ENCODE peak calls at places on chromosomes 3 and 15, in seven cellular contexts. One of them, this sample, is unnamed.

GRCh38 chr15:66167854-66168253 is 85.7 kb downstream of the MEGF11 start:
- DNase-seq in stomach: no peak
- DNase-seq in sigmoid colon: no peak
- DNase-seq in HepG2: no peak
- DNase-seq in GM23338: no peak
- DNase-seq in SK-N-SH: no peak
- DNase-seq in transverse colon: no peak
- DNase-seq in this sample: no peak

GRCh38 chr3:148366743-148367410 is 330.8 kb upstream of the AGTR1 start:
- DNase-seq in stomach: no peak
- DNase-seq in sigmoid colon: no peak
- DNase-seq in HepG2: no peak
- DNase-seq in GM23338: peak
- DNase-seq in SK-N-SH: peak
- DNase-seq in transverse colon: no peak
- DNase-seq in this sample: no peak

GRCh38 chr3:68972358-68972979 is 40.1 kb upstream of the TAFA4 start:
- DNase-seq in stomach: no peak
- DNase-seq in sigmoid colon: peak
- DNase-seq in HepG2: peak
- DNase-seq in GM23338: peak
- DNase-seq in SK-N-SH: peak
- DNase-seq in transverse colon: peak
- DNase-seq in this sample: peak

GRCh38 chr3:195760345-195760983 is 39.7 kb downstream of the MUC20 start:
- DNase-seq in stomach: no peak
- DNase-seq in sigmoid colon: peak
- DNase-seq in HepG2: no peak
- DNase-seq in GM23338: no peak
- DNase-seq in SK-N-SH: no peak
- DNase-seq in transverse colon: no peak
- DNase-seq in this sample: no peak

GRCh38 chr3:56885461-56885860 is 83.7 kb upstream of the ARHGEF3 start:
- DNase-seq in stomach: no peak
- DNase-seq in sigmoid colon: no peak
- DNase-seq in HepG2: no peak
- DNase-seq in GM23338: no peak
- DNase-seq in SK-N-SH: no peak
- DNase-seq in transverse colon: no peak
- DNase-seq in this sample: no peak

GRCh38 chr3:143824675-143825074 is 23.6 kb downstream of the SLC9A9 start:
- DNase-seq in stomach: no peak
- DNase-seq in sigmoid colon: no peak
- DNase-seq in HepG2: no peak
- DNase-seq in GM23338: no peak
- DNase-seq in SK-N-SH: no peak
- DNase-seq in transverse colon: no peak
- DNase-seq in this sample: no peak

GRCh38 chr3:62249855-62250543 is 123.4 kb downstream of the FEZF2 start:
- DNase-seq in stomach: no peak
- DNase-seq in sigmoid colon: no peak
- DNase-seq in HepG2: no peak
- DNase-seq in GM23338: no peak
- DNase-seq in SK-N-SH: peak
- DNase-seq in transverse colon: no peak
- DNase-seq in this sample: no peak

GRCh38 chr3:195011231-195011834 is 259.6 kb downstream of the XXYLT1 start:
- DNase-seq in stomach: peak
- DNase-seq in sigmoid colon: peak
- DNase-seq in HepG2: no peak
- DNase-seq in GM23338: no peak
- DNase-seq in SK-N-SH: no peak
- DNase-seq in transverse colon: no peak
- DNase-seq in this sample: no peak

GRCh38 chr15:91857772-91858171 is 4.3 kb downstream of the SLCO3A1 start:
- DNase-seq in stomach: no peak
- DNase-seq in sigmoid colon: no peak
- DNase-seq in HepG2: no peak
- DNase-seq in GM23338: no peak
- DNase-seq in SK-N-SH: no peak
- DNase-seq in transverse colon: no peak
- DNase-seq in this sample: no peak

DNA sequence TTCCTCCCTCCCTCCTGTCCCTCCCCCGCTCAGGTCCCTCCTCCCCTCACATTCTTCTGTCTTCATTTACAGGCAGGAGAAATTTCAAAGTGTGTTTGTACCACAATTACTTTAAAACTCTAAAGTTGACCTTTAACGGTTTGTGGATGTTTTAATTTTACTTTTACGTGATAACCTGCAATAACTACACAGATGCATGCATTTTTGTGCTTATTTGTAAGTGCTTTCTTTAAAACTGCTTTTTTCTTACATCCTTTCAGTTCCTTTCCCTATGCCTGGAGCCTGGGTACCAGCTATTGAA is 51.8 kb upstream of the CGNL1 start:
- DNase-seq in stomach: no peak
- DNase-seq in sigmoid colon: no peak
- DNase-seq in HepG2: no peak
- DNase-seq in GM23338: no peak
- DNase-seq in SK-N-SH: no peak
- DNase-seq in transverse colon: no peak
- DNase-seq in this sample: no peak
- H3K27ac ChIP-seq in stomach: no peak
- H3K27ac ChIP-seq in sigmoid colon: no peak
- H3K27ac ChIP-seq in HepG2: no peak
- H3K27ac ChIP-seq in GM23338: no peak
- H3K27ac ChIP-seq in SK-N-SH: no peak
- H3K27ac ChIP-seq in transverse colon: peak
- H3K27ac ChIP-seq in this sample: no peak

DNA sequence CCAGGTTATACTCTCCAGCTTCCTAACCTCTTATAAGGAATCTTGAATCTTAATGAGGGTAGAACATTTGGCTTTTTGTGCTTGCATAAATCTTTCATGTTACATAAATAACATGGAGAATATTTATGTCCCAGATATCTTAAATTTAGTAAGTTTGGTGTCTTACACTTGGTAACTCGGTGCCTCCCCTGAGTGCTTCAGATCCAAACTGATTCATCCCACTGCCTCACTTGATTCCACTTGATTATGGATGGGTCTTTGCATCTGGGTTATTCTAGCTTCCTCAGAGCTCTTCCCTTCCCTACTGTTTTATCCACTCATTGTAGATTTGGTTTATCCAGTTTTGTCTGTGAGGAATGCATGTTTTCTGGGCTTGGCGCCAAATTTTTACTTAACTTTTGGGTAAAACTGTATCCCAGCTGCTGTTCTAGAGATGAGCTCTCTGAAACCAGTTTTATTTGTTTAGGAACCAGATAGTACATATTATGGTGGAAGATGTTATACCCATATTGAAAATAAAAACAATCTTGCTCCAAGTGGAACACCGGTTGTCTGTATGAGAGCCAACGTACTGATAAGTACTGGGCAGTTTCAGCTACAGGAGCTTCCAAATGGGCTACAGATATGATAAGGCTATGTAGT is 20.9 kb downstream of the RAD54L2 start:
- DNase-seq in stomach: no peak
- DNase-seq in sigmoid colon: peak
- DNase-seq in HepG2: no peak
- DNase-seq in GM23338: no peak
- DNase-seq in SK-N-SH: peak
- DNase-seq in transverse colon: no peak
- DNase-seq in this sample: no peak
- TF ChIP-seq POLR2AphosphoS5 in stomach: no peak
- TF ChIP-seq POLR2AphosphoS5 in sigmoid colon: no peak
- TF ChIP-seq POLR2AphosphoS5 in HepG2: no peak
- TF ChIP-seq POLR2AphosphoS5 in GM23338: no peak
- TF ChIP-seq POLR2AphosphoS5 in SK-N-SH: no peak
- TF ChIP-seq POLR2AphosphoS5 in transverse colon: no peak
- TF ChIP-seq POLR2AphosphoS5 in this sample: no peak

GRCh38 chr3:46558184-46559029 is 7.7 kb downstream of the LRRC2 start:
- DNase-seq in stomach: peak
- DNase-seq in sigmoid colon: peak
- DNase-seq in HepG2: peak
- DNase-seq in GM23338: peak
- DNase-seq in SK-N-SH: peak
- DNase-seq in transverse colon: peak
- DNase-seq in this sample: peak
- H3K27ac ChIP-seq in stomach: peak
- H3K27ac ChIP-seq in sigmoid colon: peak
- H3K27ac ChIP-seq in HepG2: peak
- H3K27ac ChIP-seq in GM23338: peak
- H3K27ac ChIP-seq in SK-N-SH: no peak
- H3K27ac ChIP-seq in transverse colon: peak
- H3K27ac ChIP-seq in this sample: peak

GRCh38 chr3:23923786-23924185 is 6.9 kb downstream of the RPL15 start:
- DNase-seq in stomach: no peak
- DNase-seq in sigmoid colon: no peak
- DNase-seq in HepG2: no peak
- DNase-seq in GM23338: peak
- DNase-seq in SK-N-SH: no peak
- DNase-seq in transverse colon: no peak
- DNase-seq in this sample: peak

GRCh38 chr3:23916886-23917815 is at the start of the genes NKIRAS1 and RPL15:
- DNase-seq in stomach: peak
- DNase-seq in sigmoid colon: peak
- DNase-seq in HepG2: peak
- DNase-seq in GM23338: peak
- DNase-seq in SK-N-SH: peak
- DNase-seq in transverse colon: peak
- DNase-seq in this sample: peak

GRCh38 chr3:23920151-23920655 is 3.3 kb downstream of the RPL15 start:
- DNase-seq in stomach: no peak
- DNase-seq in sigmoid colon: no peak
- DNase-seq in HepG2: no peak
- DNase-seq in GM23338: no peak
- DNase-seq in SK-N-SH: no peak
- DNase-seq in transverse colon: no peak
- DNase-seq in this sample: no peak

GRCh38 chr3:23919628-23920027 is 2.7 kb downstream of the RPL15 start:
- DNase-seq in stomach: no peak
- DNase-seq in sigmoid colon: no peak
- DNase-seq in HepG2: no peak
- DNase-seq in GM23338: no peak
- DNase-seq in SK-N-SH: no peak
- DNase-seq in transverse colon: no peak
- DNase-seq in this sample: no peak

GRCh38 chr3:23921052-23921511 is 4.2 kb downstream of the RPL15 start:
- DNase-seq in stomach: no peak
- DNase-seq in sigmoid colon: no peak
- DNase-seq in HepG2: no peak
- DNase-seq in GM23338: no peak
- DNase-seq in SK-N-SH: no peak
- DNase-seq in transverse colon: no peak
- DNase-seq in this sample: no peak
- TF ChIP-seq POLR2AphosphoS5 in stomach: no peak
- TF ChIP-seq POLR2AphosphoS5 in sigmoid colon: no peak
- TF ChIP-seq POLR2AphosphoS5 in HepG2: peak
- TF ChIP-seq POLR2AphosphoS5 in GM23338: peak
- TF ChIP-seq POLR2AphosphoS5 in SK-N-SH: peak
- TF ChIP-seq POLR2AphosphoS5 in transverse colon: no peak
- TF ChIP-seq POLR2AphosphoS5 in this sample: peak

DNA sequence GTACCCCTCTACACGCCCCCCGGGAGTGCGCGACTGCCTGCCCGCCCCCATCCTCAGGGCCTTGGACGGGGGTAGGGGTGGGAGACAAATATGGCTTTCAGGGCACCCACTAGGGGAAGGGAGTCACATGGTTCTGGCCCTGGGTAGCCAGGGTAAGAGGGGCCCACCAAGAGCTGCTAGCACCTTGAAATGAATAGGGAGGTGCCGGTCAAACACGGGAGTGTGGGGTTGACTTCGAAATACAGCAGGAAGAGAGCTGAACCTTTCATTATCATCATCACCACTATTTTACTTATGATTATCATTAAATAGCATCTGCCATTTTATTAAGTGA is 489.1 kb downstream of the MAGI1 start:
- DNase-seq in stomach: no peak
- DNase-seq in sigmoid colon: no peak
- DNase-seq in HepG2: no peak
- DNase-seq in GM23338: no peak
- DNase-seq in SK-N-SH: no peak
- DNase-seq in transverse colon: no peak
- DNase-seq in this sample: no peak
- H3K27ac ChIP-seq in stomach: no peak
- H3K27ac ChIP-seq in sigmoid colon: peak
- H3K27ac ChIP-seq in HepG2: no peak
- H3K27ac ChIP-seq in GM23338: no peak
- H3K27ac ChIP-seq in SK-N-SH: no peak
- H3K27ac ChIP-seq in transverse colon: peak
- H3K27ac ChIP-seq in this sample: no peak

GRCh38 chr15:59245583-59245982 is 38.9 kb downstream of the LDHAL6B start:
- DNase-seq in stomach: no peak
- DNase-seq in sigmoid colon: no peak
- DNase-seq in HepG2: no peak
- DNase-seq in GM23338: no peak
- DNase-seq in SK-N-SH: no peak
- DNase-seq in transverse colon: no peak
- DNase-seq in this sample: no peak

GRCh38 chr15:59250249-59250648 is 43.6 kb downstream of the LDHAL6B start:
- DNase-seq in stomach: no peak
- DNase-seq in sigmoid colon: no peak
- DNase-seq in HepG2: no peak
- DNase-seq in GM23338: no peak
- DNase-seq in SK-N-SH: no peak
- DNase-seq in transverse colon: no peak
- DNase-seq in this sample: no peak

GRCh38 chr15:59249816-59250215 is 43.2 kb downstream of the LDHAL6B start:
- DNase-seq in stomach: no peak
- DNase-seq in sigmoid colon: no peak
- DNase-seq in HepG2: no peak
- DNase-seq in GM23338: no peak
- DNase-seq in SK-N-SH: no peak
- DNase-seq in transverse colon: no peak
- DNase-seq in this sample: no peak

GRCh38 chr15:59244337-59244736 is 37.7 kb downstream of the LDHAL6B start:
- DNase-seq in stomach: no peak
- DNase-seq in sigmoid colon: no peak
- DNase-seq in HepG2: no peak
- DNase-seq in GM23338: no peak
- DNase-seq in SK-N-SH: no peak
- DNase-seq in transverse colon: no peak
- DNase-seq in this sample: no peak

GRCh38 chr15:59247364-59247763 is 40.7 kb downstream of the LDHAL6B start:
- DNase-seq in stomach: peak
- DNase-seq in sigmoid colon: no peak
- DNase-seq in HepG2: peak
- DNase-seq in GM23338: peak
- DNase-seq in SK-N-SH: peak
- DNase-seq in transverse colon: peak
- DNase-seq in this sample: peak
- TF ChIP-seq POLR2AphosphoS5 in stomach: no peak
- TF ChIP-seq POLR2AphosphoS5 in sigmoid colon: no peak
- TF ChIP-seq POLR2AphosphoS5 in HepG2: no peak
- TF ChIP-seq POLR2AphosphoS5 in GM23338: no peak
- TF ChIP-seq POLR2AphosphoS5 in SK-N-SH: no peak
- TF ChIP-seq POLR2AphosphoS5 in transverse colon: no peak
- TF ChIP-seq POLR2AphosphoS5 in this sample: no peak

This sample was measured in endothelial cell of umbilical vein.